ENCODE peak calls at places on chromosomes 4 and X, in seven cellular contexts. D is CD4-positive, alpha-beta memory T cell; Q is IMR-90; S is aorta; G is mesenchymal stem cell; X is mesendoderm; Y is heart left ventricle. Z is an unnamed sample.

GRCh38 chr4:161629694-161630441 is 533.9 kb downstream of the FSTL5 start:
- DNase-seq in D (no peak), Q (no peak), S (no peak), G (peak), X (no peak), Y (no peak), Z (no peak)

GRCh38 chr4:123546123-123546654 is 149.6 kb downstream of the SPRY1 start:
- DNase-seq in D (no peak), Q (no peak), S (no peak), G (no peak), X (no peak), Y (no peak), Z (no peak)

GRCh38 chr4:78622253-78622979 is 70.8 kb downstream of the ANXA3 start:
- DNase-seq in D (no peak), Q (peak), S (no peak), G (peak), X (peak), Y (no peak), Z (no peak)

GRCh38 chr4:21949073-21949457 is 493 bp upstream of the KCNIP4 start:
- DNase-seq in D (no peak), Q (no peak), S (no peak), G (no peak), X (peak), Y (peak), Z (peak)

GRCh38 chrX:46758163-46758955 is 559 bp downstream of the SLC9A7 start:
- DNase-seq in D (peak), Q (peak), S (no peak), G (peak), X (no peak), Y (no peak), Z (no peak)

GRCh38 chrX:23621621-23622265 is 45.5 kb upstream of the PRDX4 start:
- DNase-seq in D (no peak), Q (no peak), S (no peak), G (no peak), X (no peak), Y (no peak), Z (no peak)

GRCh38 chrX:155068165-155068564 is 2.8 kb downstream of the CMC4 start:
- DNase-seq in D (no peak), Q (peak), S (no peak), G (peak), X (no peak), Y (no peak), Z (no peak)

GRCh38 chrX:44071847-44072545 is 98.8 kb upstream of the NDP start:
- DNase-seq in D (no peak), Q (peak), S (no peak), G (peak), X (no peak), Y (no peak), Z (peak)

GRCh38 chrX:150363561-150364346 is 637 bp downstream of the MAMLD1 start:
- DNase-seq in D (peak), Q (peak), S (peak), G (peak), X (peak), Y (no peak), Z (no peak)

GRCh38 chrX:135632353-135632752 is 81.1 kb upstream of the CT45A1 start:
- DNase-seq in D (no peak), Q (no peak), S (no peak), G (no peak), X (no peak), Y (no peak), Z (no peak)

GRCh38 chr4:77819409-77819835 is 254 bp upstream of the CNOT6L start:
- DNase-seq in D (peak), Q (no peak), S (peak), G (peak), X (no peak), Y (peak), Z (no peak)

GRCh38 chr4:71472946-71473345 is 134.1 kb downstream of the SLC4A4 start:
- DNase-seq in D (no peak), Q (peak), S (no peak), G (peak), X (peak), Y (no peak), Z (no peak)

GRCh38 chrX:30822068-30822671 is 66.9 kb downstream of the TAB3 start:
- DNase-seq in D (no peak), Q (no peak), S (no peak), G (no peak), X (peak), Y (no peak), Z (no peak)

DNA sequence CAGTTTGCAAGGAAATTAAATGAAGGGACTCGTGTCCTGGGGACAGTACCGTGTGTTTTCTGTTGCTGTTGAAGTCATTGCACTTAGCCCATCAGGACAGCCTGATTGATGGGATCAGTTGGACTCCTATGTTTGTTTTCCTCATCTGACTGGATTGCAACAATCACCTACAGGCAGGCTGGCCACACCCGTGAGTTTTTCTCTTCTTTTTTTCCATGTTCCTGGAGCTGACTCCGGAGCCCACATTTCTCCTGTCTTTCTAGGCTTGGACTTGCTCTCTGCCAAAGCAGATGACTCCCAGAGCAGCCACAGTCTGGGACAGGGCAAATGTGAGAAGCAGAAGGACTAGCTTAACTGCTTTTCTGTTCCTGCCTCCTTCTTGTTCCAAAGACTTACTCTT is 38.1 kb downstream of the RTL9 start:
- DNase-seq in D (no peak), Q (no peak), S (no peak), G (no peak), X (no peak), Y (no peak), Z (no peak)
- H3K27ac ChIP-seq in D (no peak), Q (no peak), S (no peak), G (no peak), X (no peak), Y (no peak), Z (peak)

DNA sequence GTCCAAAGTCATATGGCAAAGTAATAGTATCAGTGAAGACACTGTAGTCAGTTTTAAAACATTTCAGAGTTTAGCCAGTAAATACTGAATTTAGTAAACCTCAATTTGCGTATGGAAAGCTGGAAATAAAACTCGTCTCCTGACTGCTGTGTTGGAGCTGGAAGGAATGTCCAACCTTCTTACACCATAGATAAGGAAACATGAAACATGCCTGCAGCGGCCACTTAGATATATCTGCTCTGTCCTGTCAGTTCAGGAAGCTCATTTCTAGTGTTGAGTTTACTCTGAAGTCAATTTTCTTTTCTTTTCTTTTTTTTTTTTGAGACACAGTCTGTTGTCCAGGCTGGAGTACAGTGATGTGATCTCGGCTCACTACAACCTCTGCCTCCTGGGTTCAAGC is 21.2 kb downstream of the ARHGAP10 start:
- DNase-seq in D (no peak), Q (no peak), S (no peak), G (peak), X (no peak), Y (no peak), Z (no peak)
- H3K27ac ChIP-seq in D (no peak), Q (peak), S (no peak), G (no peak), X (no peak), Y (peak), Z (peak)

DNA sequence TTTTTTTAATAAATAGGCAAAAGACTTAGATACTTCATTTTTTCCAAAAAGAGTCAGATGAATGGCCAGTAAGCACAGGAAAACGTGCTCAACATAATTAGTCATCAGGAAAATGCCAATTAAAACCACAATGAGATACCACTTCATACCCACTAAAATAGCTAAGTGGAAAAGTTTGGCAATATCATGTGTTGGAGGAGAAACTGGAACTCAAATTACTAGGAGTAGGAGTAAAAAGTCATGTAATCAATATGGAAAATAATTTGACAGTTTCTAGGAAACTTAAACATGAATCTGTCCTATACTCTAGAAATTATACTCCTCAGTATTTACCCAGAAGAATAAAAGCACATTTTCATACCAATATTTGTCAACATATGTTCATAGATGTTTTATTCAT is 449.8 kb downstream of the INPP4B start:
- DNase-seq in D (no peak), Q (peak), S (no peak), G (peak), X (no peak), Y (no peak), Z (no peak)
- H3K27ac ChIP-seq in D (peak), Q (no peak), S (no peak), G (no peak), X (no peak), Y (no peak), Z (peak)

GRCh38 chrX:18619288-18619687 is 52.6 kb downstream of the RS1 start:
- DNase-seq in D (no peak), Q (no peak), S (no peak), G (no peak), X (no peak), Y (no peak), Z (no peak)

GRCh38 chrX:18620349-18620748 is 51.6 kb downstream of the RS1 start:
- DNase-seq in D (no peak), Q (no peak), S (no peak), G (no peak), X (peak), Y (no peak), Z (no peak)

DNA sequence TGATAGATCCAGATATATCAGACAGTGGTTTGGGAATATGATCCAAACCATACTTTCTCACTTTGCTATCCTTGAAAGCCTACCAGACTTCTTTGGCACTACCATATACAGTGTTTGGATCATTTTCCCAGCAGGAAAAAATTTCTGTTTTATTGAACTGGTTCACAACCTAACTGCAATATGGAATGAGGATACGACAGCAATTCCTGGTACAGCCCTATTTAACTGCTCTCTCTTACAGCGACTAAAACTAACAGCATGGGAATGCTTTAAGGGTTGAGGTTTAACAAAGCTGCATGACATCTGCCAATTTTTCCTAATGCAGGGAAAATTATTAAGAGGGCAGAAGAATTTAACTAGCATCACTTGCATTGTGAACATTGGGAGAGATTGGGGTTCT is 47.3 kb downstream of the RS1 start:
- DNase-seq in D (no peak), Q (no peak), S (no peak), G (no peak), X (no peak), Y (no peak), Z (no peak)
- H3K27ac ChIP-seq in D (no peak), Q (no peak), S (no peak), G (no peak), X (no peak), Y (no peak), Z (no peak)

DNA sequence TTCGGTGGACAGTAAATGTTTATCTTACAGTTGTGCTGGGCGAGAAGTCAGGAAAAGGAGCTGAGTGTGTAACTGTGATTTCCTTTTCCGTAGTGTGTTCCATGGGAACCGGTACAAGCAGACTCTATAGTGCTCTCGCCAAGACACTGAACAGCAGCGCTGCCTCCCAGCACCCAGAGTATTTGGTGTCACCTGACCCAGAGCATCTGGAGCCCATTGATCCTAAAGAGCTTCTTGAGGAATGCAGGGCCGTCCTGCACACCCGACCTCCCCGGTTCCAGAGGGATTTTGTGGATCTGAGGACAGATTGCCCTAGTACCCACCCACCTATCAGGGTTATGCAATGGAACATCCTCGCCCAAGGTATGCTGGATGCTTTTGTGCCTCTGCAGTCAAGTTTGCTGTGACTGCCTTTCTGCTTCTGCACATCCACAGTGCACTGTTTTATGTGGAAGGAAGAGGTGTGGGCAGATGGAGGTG is 27.4 kb downstream of the NOCT start:
- DNase-seq in D (no peak), Q (peak), S (no peak), G (no peak), X (no peak), Y (peak), Z (no peak)
- H3K27ac ChIP-seq in D (no peak), Q (no peak), S (no peak), G (no peak), X (no peak), Y (no peak), Z (no peak)

GRCh38 chr4:38857354-38858096 is 908 bp upstream of the TLR6 start:
- DNase-seq in D (no peak), Q (peak), S (no peak), G (peak), X (peak), Y (peak), Z (no peak)

GRCh38 chr4:38856046-38856445 is 571 bp downstream of the TLR6 start:
- DNase-seq in D (no peak), Q (no peak), S (no peak), G (no peak), X (no peak), Y (no peak), Z (no peak)

GRCh38 chr4:38859501-38859900 is 2.9 kb upstream of the TLR6 start:
- DNase-seq in D (no peak), Q (no peak), S (no peak), G (no peak), X (no peak), Y (no peak), Z (no peak)

GRCh38 chr4:38856524-38857337 is at the start of gene TLR6:
- DNase-seq in D (peak), Q (peak), S (no peak), G (peak), X (peak), Y (no peak), Z (no peak)

DNA sequence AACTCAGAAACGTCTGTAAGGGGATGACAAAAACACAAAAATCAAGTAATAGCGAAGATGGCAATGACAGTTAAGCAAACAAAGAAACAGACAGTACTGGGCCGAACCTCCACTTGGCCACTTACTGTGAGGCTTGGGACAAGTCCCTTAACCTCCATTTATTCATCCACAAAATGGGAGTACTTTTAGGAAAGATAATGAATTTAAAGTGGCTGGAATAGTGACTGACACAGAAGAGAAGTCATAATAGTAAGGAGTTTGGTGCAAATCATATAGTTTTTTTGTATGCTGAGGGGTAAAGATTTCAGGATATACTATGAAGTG is 1.4 kb upstream of the TLR6 start:
- DNase-seq in D (no peak), Q (no peak), S (no peak), G (no peak), X (no peak), Y (no peak), Z (no peak)
- H3K27ac ChIP-seq in D (no peak), Q (peak), S (no peak), G (peak), X (no peak), Y (peak), Z (peak)

GRCh38 chrX:107736781-107737531 is 38.6 kb downstream of the TSC22D3 start:
- DNase-seq in D (no peak), Q (no peak), S (peak), G (peak), X (peak), Y (peak), Z (no peak)
- H3K27ac ChIP-seq in D (no peak), Q (no peak), S (no peak), G (no peak), X (peak), Y (peak), Z (no peak)

GRCh38 chr4:47705326-47705981 is 132.4 kb downstream of the CORIN start:
- DNase-seq in D (no peak), Q (peak), S (no peak), G (peak), X (peak), Y (no peak), Z (no peak)
- H3K27ac ChIP-seq in D (no peak), Q (no peak), S (no peak), G (no peak), X (no peak), Y (no peak), Z (no peak)

GRCh38 chr4:23388259-23388658 is 501.6 kb downstream of the PPARGC1A start:
- DNase-seq in D (no peak), Q (no peak), S (no peak), G (no peak), X (no peak), Y (no peak), Z (no peak)
- H3K27ac ChIP-seq in D (no peak), Q (no peak), S (no peak), G (no peak), X (no peak), Y (no peak), Z (no peak)

GRCh38 chrX:16612257-16612987 is 37.5 kb upstream of the S100G start:
- DNase-seq in D (no peak), Q (no peak), S (no peak), G (no peak), X (no peak), Y (no peak), Z (no peak)
- H3K27ac ChIP-seq in D (no peak), Q (no peak), S (no peak), G (no peak), X (no peak), Y (no peak), Z (no peak)